ENCODE peak calls at places on chromosomes 4 and X, in five cellular contexts. One of them, this sample, is unnamed. For H3K36me3, the result is how much of the 10 kb centered on the place peaks cover.

GRCh38 chr4:104811727-104812126 is 317.0 kb upstream of the CXXC4 start:
- DNase-seq in left ventricle myocardium inferior: no peak
- DNase-seq in cardiac muscle cell: no peak
- DNase-seq in IMR-90: no peak
- DNase-seq in neuronal stem cell: no peak
- DNase-seq in this sample: peak

GRCh38 chr4:186095406-186095805 is 9.1 kb upstream of the FAM149A start:
- DNase-seq in left ventricle myocardium inferior: no peak
- DNase-seq in cardiac muscle cell: no peak
- DNase-seq in IMR-90: no peak
- DNase-seq in neuronal stem cell: no peak
- DNase-seq in this sample: no peak

GRCh38 chrX:154409222-154409871 is at the start of gene DNASE1L1:
- DNase-seq in left ventricle myocardium inferior: peak
- DNase-seq in cardiac muscle cell: peak
- DNase-seq in IMR-90: peak
- DNase-seq in neuronal stem cell: peak
- DNase-seq in this sample: peak

GRCh38 chr4:169707958-169708643 is 49.6 kb downstream of the HPF1 start:
- DNase-seq in left ventricle myocardium inferior: no peak
- DNase-seq in cardiac muscle cell: no peak
- DNase-seq in IMR-90: peak
- DNase-seq in neuronal stem cell: no peak
- DNase-seq in this sample: no peak

GRCh38 chr4:137768881-137769280 is 236.6 kb upstream of the PCDH18 start:
- DNase-seq in left ventricle myocardium inferior: no peak
- DNase-seq in cardiac muscle cell: no peak
- DNase-seq in IMR-90: peak
- DNase-seq in neuronal stem cell: no peak
- DNase-seq in this sample: no peak

GRCh38 chr4:157806176-157806575 is 366.6 kb downstream of the GASK1B start:
- DNase-seq in left ventricle myocardium inferior: no peak
- DNase-seq in cardiac muscle cell: no peak
- DNase-seq in IMR-90: no peak
- DNase-seq in neuronal stem cell: no peak
- DNase-seq in this sample: no peak

GRCh38 chrX:3244203-3244743 is 102.2 kb downstream of the MXRA5 start:
- DNase-seq in left ventricle myocardium inferior: no peak
- DNase-seq in cardiac muscle cell: no peak
- DNase-seq in IMR-90: peak
- DNase-seq in neuronal stem cell: no peak
- DNase-seq in this sample: no peak

GRCh38 chrX:42694260-42694815 is 83.6 kb downstream of the PPP1R2C start:
- DNase-seq in left ventricle myocardium inferior: no peak
- DNase-seq in cardiac muscle cell: no peak
- DNase-seq in IMR-90: no peak
- DNase-seq in neuronal stem cell: no peak
- DNase-seq in this sample: no peak

GRCh38 chrX:290476-291166 is 9.4 kb downstream of the PLCXD1 start:
- DNase-seq in left ventricle myocardium inferior: no peak
- DNase-seq in cardiac muscle cell: no peak
- DNase-seq in IMR-90: no peak
- DNase-seq in neuronal stem cell: no peak
- DNase-seq in this sample: no peak

GRCh38 chr4:76634239-76634638 is 199.2 kb downstream of the SHROOM3 start:
- DNase-seq in left ventricle myocardium inferior: no peak
- DNase-seq in cardiac muscle cell: no peak
- DNase-seq in IMR-90: peak
- DNase-seq in neuronal stem cell: no peak
- DNase-seq in this sample: no peak

GRCh38 chrX:84078991-84079390 is 109.0 kb downstream of the RPS6KA6 start:
- DNase-seq in left ventricle myocardium inferior: no peak
- DNase-seq in cardiac muscle cell: no peak
- DNase-seq in IMR-90: no peak
- DNase-seq in neuronal stem cell: no peak
- DNase-seq in this sample: no peak

GRCh38 chr4:11338990-11339782 is 89.5 kb downstream of the HS3ST1 start:
- DNase-seq in left ventricle myocardium inferior: no peak
- DNase-seq in cardiac muscle cell: no peak
- DNase-seq in IMR-90: no peak
- DNase-seq in neuronal stem cell: no peak
- DNase-seq in this sample: no peak

GRCh38 chr4:89469930-89470375 is 162.4 kb upstream of the GPRIN3 start:
- DNase-seq in left ventricle myocardium inferior: no peak
- DNase-seq in cardiac muscle cell: no peak
- DNase-seq in IMR-90: peak
- DNase-seq in neuronal stem cell: no peak
- DNase-seq in this sample: no peak

GRCh38 chrX:368811-369562 is 17.7 kb downstream of the PPP2R3B start:
- DNase-seq in left ventricle myocardium inferior: peak
- DNase-seq in cardiac muscle cell: peak
- DNase-seq in IMR-90: peak
- DNase-seq in neuronal stem cell: no peak
- DNase-seq in this sample: no peak

GRCh38 chrX:147550217-147550616 is 361.5 kb upstream of the FMR1 start:
- DNase-seq in left ventricle myocardium inferior: no peak
- DNase-seq in cardiac muscle cell: peak
- DNase-seq in IMR-90: no peak
- DNase-seq in neuronal stem cell: peak
- DNase-seq in this sample: no peak

GRCh38 chrX:65846974-65847373 is 179.5 kb downstream of the MSN start:
- DNase-seq in left ventricle myocardium inferior: no peak
- DNase-seq in cardiac muscle cell: no peak
- DNase-seq in IMR-90: no peak
- DNase-seq in neuronal stem cell: no peak
- DNase-seq in this sample: no peak

GRCh38 chr4:20317424-20317985 is 65.8 kb downstream of the SLIT2 start:
- DNase-seq in left ventricle myocardium inferior: no peak
- DNase-seq in cardiac muscle cell: no peak
- DNase-seq in IMR-90: no peak
- DNase-seq in neuronal stem cell: no peak
- DNase-seq in this sample: no peak

GRCh38 chr4:153337686-153338085 is 6.8 kb upstream of the MND1 start:
- DNase-seq in left ventricle myocardium inferior: no peak
- DNase-seq in cardiac muscle cell: no peak
- DNase-seq in IMR-90: no peak
- DNase-seq in neuronal stem cell: no peak
- DNase-seq in this sample: no peak

GRCh38 chr4:8047837-8048678 is 108.4 kb upstream of the AFAP1 start:
- DNase-seq in left ventricle myocardium inferior: no peak
- DNase-seq in cardiac muscle cell: no peak
- DNase-seq in IMR-90: no peak
- DNase-seq in neuronal stem cell: no peak
- DNase-seq in this sample: no peak

DNA sequence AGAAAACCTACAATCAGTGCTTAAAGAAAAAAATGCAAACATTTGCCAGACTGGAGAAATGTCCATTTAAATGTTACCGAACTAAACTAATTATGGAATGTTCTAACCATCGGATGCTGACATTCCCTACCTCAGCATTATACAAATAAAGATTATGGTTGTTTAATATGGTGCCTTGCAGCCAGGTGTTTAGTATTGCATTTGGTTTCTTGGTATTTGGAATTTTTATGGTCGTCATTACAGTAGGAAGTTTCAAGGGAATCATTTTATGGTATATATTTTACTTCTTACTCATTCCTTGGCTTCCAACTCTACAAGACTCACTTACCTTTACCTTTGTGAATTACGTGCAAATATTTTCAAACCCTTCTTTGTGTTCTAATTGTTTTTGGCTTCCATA is 103.1 kb upstream of the PNPLA4 start:
- DNase-seq in left ventricle myocardium inferior: no peak
- DNase-seq in cardiac muscle cell: no peak
- DNase-seq in IMR-90: no peak
- DNase-seq in neuronal stem cell: no peak
- DNase-seq in this sample: no peak
- H3K36me3 ChIP-seq in left ventricle myocardium inferior: under half
- H3K36me3 ChIP-seq in cardiac muscle cell: under half
- H3K36me3 ChIP-seq in IMR-90: under half
- H3K36me3 ChIP-seq in neuronal stem cell: under half
- H3K36me3 ChIP-seq in this sample: under half

GRCh38 chrX:72273718-72274117 is 3.3 kb downstream of the RPS4X start:
- DNase-seq in left ventricle myocardium inferior: no peak
- DNase-seq in cardiac muscle cell: no peak
- DNase-seq in IMR-90: no peak
- DNase-seq in neuronal stem cell: no peak
- DNase-seq in this sample: no peak
- H3K36me3 ChIP-seq in left ventricle myocardium inferior: under half
- H3K36me3 ChIP-seq in cardiac muscle cell: under half
- H3K36me3 ChIP-seq in IMR-90: half or more
- H3K36me3 ChIP-seq in neuronal stem cell: under half
- H3K36me3 ChIP-seq in this sample: half or more

GRCh38 chr4:1233641-1234277 is 15.2 kb downstream of the CTBP1 start:
- DNase-seq in left ventricle myocardium inferior: peak
- DNase-seq in cardiac muscle cell: no peak
- DNase-seq in IMR-90: peak
- DNase-seq in neuronal stem cell: no peak
- DNase-seq in this sample: no peak
- H3K36me3 ChIP-seq in left ventricle myocardium inferior: half or more
- H3K36me3 ChIP-seq in cardiac muscle cell: under half
- H3K36me3 ChIP-seq in IMR-90: half or more
- H3K36me3 ChIP-seq in neuronal stem cell: half or more
- H3K36me3 ChIP-seq in this sample: half or more

DNA sequence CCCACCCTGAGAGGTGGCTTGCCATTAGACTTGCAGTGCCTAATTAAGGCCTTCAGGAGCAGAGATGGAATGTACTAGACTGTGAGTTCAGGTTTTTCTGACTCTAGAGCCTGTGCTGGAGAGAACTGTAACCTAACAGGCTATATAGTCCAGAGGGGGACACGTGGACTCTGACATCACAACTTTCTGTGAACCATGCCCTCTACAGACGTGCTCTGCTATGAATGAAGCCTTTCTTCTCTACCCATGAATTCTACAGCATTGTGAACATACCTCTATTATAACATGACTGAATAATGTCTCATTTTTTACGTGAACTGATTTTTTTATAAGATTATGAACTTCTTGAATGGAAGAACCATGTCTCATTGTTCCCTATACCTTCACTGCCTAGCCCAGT is 68.8 kb downstream of the EVC2 start:
- DNase-seq in left ventricle myocardium inferior: no peak
- DNase-seq in cardiac muscle cell: no peak
- DNase-seq in IMR-90: no peak
- DNase-seq in neuronal stem cell: no peak
- DNase-seq in this sample: no peak
- H3K36me3 ChIP-seq in left ventricle myocardium inferior: under half
- H3K36me3 ChIP-seq in cardiac muscle cell: under half
- H3K36me3 ChIP-seq in IMR-90: under half
- H3K36me3 ChIP-seq in neuronal stem cell: under half
- H3K36me3 ChIP-seq in this sample: under half

DNA sequence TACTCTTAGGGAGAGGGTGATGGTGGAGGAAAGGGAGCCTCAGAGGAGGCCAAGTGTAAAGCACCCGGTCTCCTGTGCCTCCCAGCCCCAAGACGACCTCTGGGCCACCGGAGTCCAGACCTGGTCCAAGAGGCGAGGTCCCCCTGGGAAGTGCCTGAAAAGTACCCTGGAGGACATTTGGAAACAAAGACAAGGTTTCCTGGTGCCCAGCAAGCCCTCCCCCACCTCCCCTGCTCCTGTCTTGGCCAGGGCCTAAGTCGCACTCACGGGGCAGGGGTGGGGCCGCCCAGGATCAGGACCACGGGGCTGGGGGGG is 532 bp upstream of the SH3BP2 start:
- DNase-seq in left ventricle myocardium inferior: no peak
- DNase-seq in cardiac muscle cell: no peak
- DNase-seq in IMR-90: no peak
- DNase-seq in neuronal stem cell: no peak
- DNase-seq in this sample: no peak
- H3K36me3 ChIP-seq in left ventricle myocardium inferior: under half
- H3K36me3 ChIP-seq in cardiac muscle cell: under half
- H3K36me3 ChIP-seq in IMR-90: under half
- H3K36me3 ChIP-seq in neuronal stem cell: under half
- H3K36me3 ChIP-seq in this sample: under half

This sample was measured in BE2C.